ENCODE peak calls at places on chromosomes 2 and 18, in seven cellular contexts. S is endothelial cell, O is fibroblast of villous mesenchyme, L is AG09309, Z is HL-60, H is H9, M is osteocyte. R is an unnamed sample.

GRCh38 chr2:240245706-240246105 is 105.2 kb upstream of the OTOS start:
- DNase-seq in S (no peak), O (peak), L (no peak), Z (no peak), H (peak), M (peak), R (no peak)

GRCh38 chr2:238573065-238573778 is 146.5 kb downstream of the ASB1 start:
- DNase-seq in S (peak), O (no peak), L (no peak), Z (no peak), H (peak), M (no peak), R (peak)

GRCh38 chr2:29193111-29193510 is 77.9 kb downstream of the CLIP4 start:
- DNase-seq in S (no peak), O (no peak), L (no peak), Z (no peak), H (no peak), M (no peak), R (no peak)

GRCh38 chr18:76274470-76275289 is 220.4 kb downstream of the ZNF516 start:
- DNase-seq in S (peak), O (no peak), L (no peak), Z (no peak), H (peak), M (no peak), R (no peak)

GRCh38 chr2:146370821-146371220 is 1474.0 kb upstream of the ACVR2A start:
- DNase-seq in S (no peak), O (no peak), L (peak), Z (no peak), H (no peak), M (no peak), R (no peak)

GRCh38 chr2:130963058-130963848 is 126.5 kb downstream of the ARHGEF4 start:
- DNase-seq in S (no peak), O (no peak), L (no peak), Z (no peak), H (no peak), M (peak), R (no peak)

GRCh38 chr2:40281021-40281940 is 170.6 kb downstream of the SLC8A1 start:
- DNase-seq in S (no peak), O (peak), L (peak), Z (no peak), H (no peak), M (no peak), R (no peak)

GRCh38 chr18:61085036-61085435 is 248.2 kb upstream of the CDH20 start:
- DNase-seq in S (no peak), O (no peak), L (no peak), Z (no peak), H (no peak), M (no peak), R (no peak)

GRCh38 chr2:145110668-145111067 is 590.7 kb upstream of the ZEB2 start:
- DNase-seq in S (no peak), O (no peak), L (no peak), Z (no peak), H (no peak), M (no peak), R (no peak)

GRCh38 chr2:215973954-215974699 is 39.2 kb downstream of the MREG start:
- DNase-seq in S (no peak), O (peak), L (peak), Z (peak), H (no peak), M (no peak), R (no peak)

GRCh38 chr2:46781468-46782189 is 134.0 kb downstream of the MCFD2 start:
- DNase-seq in S (no peak), O (no peak), L (no peak), Z (no peak), H (no peak), M (no peak), R (no peak)

GRCh38 chr2:197258580-197258979 is 52.0 kb downstream of the ANKRD44 start:
- DNase-seq in S (no peak), O (peak), L (peak), Z (no peak), H (no peak), M (no peak), R (no peak)

GRCh38 chr2:217653240-217653639 is 349.6 kb downstream of the TNS1 start:
- DNase-seq in S (no peak), O (peak), L (peak), Z (no peak), H (no peak), M (peak), R (no peak)

DNA sequence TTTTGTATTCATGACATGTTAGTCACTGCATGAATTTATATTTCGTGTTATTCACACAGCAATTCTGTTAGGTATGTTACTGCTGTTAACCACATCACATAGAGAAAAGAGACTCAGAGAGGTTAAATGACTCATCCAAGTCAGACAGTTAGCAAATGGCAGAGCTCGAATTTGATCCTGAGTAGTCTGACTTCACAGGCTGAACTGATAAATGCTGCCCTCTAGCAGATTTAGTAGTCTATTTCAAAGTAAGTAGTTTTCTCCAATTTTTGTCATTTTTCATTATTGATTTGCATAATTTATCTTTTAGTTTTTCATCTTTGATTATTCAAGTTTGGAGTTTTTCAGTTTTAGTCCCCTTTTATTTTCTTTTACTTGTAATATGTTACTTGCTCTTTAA is 58.3 kb downstream of the WDR7 start:
- DNase-seq in S (no peak), O (peak), L (peak), Z (peak), H (no peak), M (no peak), R (peak)
- TF ChIP-seq CTCF in S (no peak), O (peak), L (peak), Z (peak), H (peak), M (peak), R (peak)

DNA sequence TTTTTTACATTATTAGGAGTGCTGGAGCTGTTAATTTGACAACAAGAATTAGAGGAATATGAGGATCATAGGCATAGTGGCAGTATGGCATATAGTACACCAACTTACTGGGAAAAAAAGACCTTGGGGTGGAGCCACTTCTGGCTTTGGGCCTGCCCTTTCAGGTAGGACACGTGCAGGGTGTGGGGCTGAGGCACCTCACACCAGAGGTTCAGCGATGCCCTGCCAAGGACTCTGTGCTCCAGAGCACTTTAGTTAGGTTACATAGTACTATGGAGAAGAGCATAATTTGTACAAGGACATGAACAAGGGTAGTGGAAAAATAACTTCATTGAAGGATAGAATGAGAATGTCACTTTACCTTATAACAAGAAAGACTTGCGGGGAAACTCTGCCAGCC is 77.1 kb upstream of the CD302 start:
- DNase-seq in S (no peak), O (no peak), L (no peak), Z (no peak), H (no peak), M (no peak), R (no peak)
- TF ChIP-seq CTCF in S (no peak), O (no peak), L (no peak), Z (no peak), H (no peak), M (no peak), R (no peak)

DNA sequence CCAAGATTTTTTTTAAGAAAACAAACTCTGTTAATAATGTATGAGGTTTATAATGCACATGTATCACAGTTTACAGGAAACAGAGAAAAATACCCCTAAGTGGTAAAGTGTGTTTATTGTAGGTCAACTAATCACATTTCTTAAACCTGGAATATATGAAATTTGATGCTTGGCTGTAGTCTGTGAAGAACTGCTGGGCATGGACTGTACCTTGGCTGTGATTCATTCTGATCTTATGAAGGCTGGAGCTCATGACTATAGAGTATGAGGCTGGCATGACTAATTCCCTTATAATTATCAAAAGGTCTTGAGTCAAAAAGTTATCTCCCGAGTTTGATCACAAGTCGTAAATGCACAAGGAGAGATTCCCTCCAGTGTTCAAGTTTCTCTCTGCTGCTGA is 134.3 kb upstream of the RND3 start:
- DNase-seq in S (no peak), O (peak), L (no peak), Z (no peak), H (no peak), M (no peak), R (no peak)
- TF ChIP-seq CTCF in S (no peak), O (no peak), L (no peak), Z (no peak), H (no peak), M (no peak), R (no peak)

GRCh38 chr2:175181104-175181876 is at the start of gene ATP5MC3:
- DNase-seq in S (peak), O (peak), L (peak), Z (peak), H (peak), M (peak), R (peak)
- TF ChIP-seq CTCF in S (no peak), O (peak), L (peak), Z (no peak), H (peak), M (peak), R (no peak)

GRCh38 chr2:219958941-219959340 is 331.5 kb downstream of the SLC4A3 start:
- DNase-seq in S (no peak), O (no peak), L (no peak), Z (no peak), H (no peak), M (no peak), R (no peak)

GRCh38 chr2:219965287-219965870 is 337.9 kb downstream of the SLC4A3 start:
- DNase-seq in S (no peak), O (no peak), L (no peak), Z (no peak), H (peak), M (no peak), R (no peak)

GRCh38 chr2:219959471-219959870 is 332.0 kb downstream of the SLC4A3 start:
- DNase-seq in S (no peak), O (no peak), L (no peak), Z (no peak), H (no peak), M (no peak), R (no peak)

GRCh38 chr2:219962089-219962488 is 334.7 kb downstream of the SLC4A3 start:
- DNase-seq in S (no peak), O (no peak), L (no peak), Z (no peak), H (no peak), M (no peak), R (no peak)

DNA sequence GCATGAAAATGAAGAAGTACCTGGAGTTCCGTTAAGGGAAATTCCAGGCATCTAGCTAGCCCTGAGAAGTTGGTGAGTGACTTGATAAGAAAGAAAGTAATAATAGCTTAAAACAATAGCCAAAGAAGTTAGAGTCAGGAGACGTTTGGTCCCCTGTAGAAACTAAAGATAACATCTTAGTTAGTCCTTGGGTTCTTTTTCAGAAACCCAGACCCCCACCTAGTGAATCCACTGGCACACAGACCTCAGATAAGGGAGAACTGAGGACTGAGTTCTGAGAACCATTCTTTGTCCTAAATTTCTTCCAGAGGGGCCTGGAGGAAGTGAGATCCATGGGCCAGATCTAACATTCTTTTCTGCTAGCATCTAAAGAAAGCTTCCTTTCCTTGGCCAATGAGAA is 335.4 kb downstream of the SLC4A3 start:
- DNase-seq in S (no peak), O (no peak), L (no peak), Z (no peak), H (no peak), M (no peak), R (no peak)
- TF ChIP-seq CTCF in S (no peak), O (no peak), L (no peak), Z (no peak), H (no peak), M (no peak), R (no peak)

GRCh38 chr2:205930209-205930608 is 155.8 kb downstream of the INO80D start:
- DNase-seq in S (no peak), O (peak), L (no peak), Z (no peak), H (no peak), M (no peak), R (no peak)

GRCh38 chr2:205936446-205936845 is 149.5 kb downstream of the INO80D start:
- DNase-seq in S (no peak), O (no peak), L (no peak), Z (no peak), H (no peak), M (no peak), R (no peak)

GRCh38 chr2:205931388-205931787 is 154.6 kb downstream of the INO80D start:
- DNase-seq in S (no peak), O (no peak), L (no peak), Z (no peak), H (no peak), M (no peak), R (no peak)

GRCh38 chr2:205937193-205937592 is 148.8 kb downstream of the INO80D start:
- DNase-seq in S (no peak), O (no peak), L (no peak), Z (no peak), H (no peak), M (no peak), R (no peak)

GRCh38 chr2:205934443-205934842 is 151.5 kb downstream of the INO80D start:
- DNase-seq in S (no peak), O (no peak), L (no peak), Z (no peak), H (no peak), M (no peak), R (no peak)
- TF ChIP-seq CTCF in S (no peak), O (peak), L (peak), Z (no peak), H (peak), M (no peak), R (no peak)

R was measured in GM10248.